ENCODE peak calls at places on chromosomes 5 and 9, in six cellular contexts. V is astrocyte, E is MM.1S, T is IMR-90, P is psoas muscle, M is GM23248. X is an unnamed sample. For H3K36me3, the result is how much of the 10 kb centered on the place peaks cover.

GRCh38 chr9:112015149-112015548 is 118.5 kb downstream of the UGCG start:
- DNase-seq in P (no peak), T (no peak), V (no peak), E (no peak), M (no peak), X (no peak)

GRCh38 chr9:96015876-96016686 is 140.6 kb downstream of the ERCC6L2 start:
- DNase-seq in P (no peak), T (peak), V (peak), M (peak), E (peak), X (no peak)

GRCh38 chr5:98489021-98489420 is 284.4 kb upstream of the RGMB start:
- DNase-seq in E (no peak), M (no peak), V (no peak), T (no peak), P (no peak), X (no peak)

GRCh38 chr9:132411091-132411508 is 1.1 kb downstream of the CFAP77 start:
- DNase-seq in M (peak), E (peak), V (no peak), T (peak), P (no peak), X (peak)

GRCh38 chr5:3661755-3662296 is 66.2 kb downstream of the IRX1 start:
- DNase-seq in T (no peak), E (peak), V (no peak), M (peak), P (no peak), X (no peak)

GRCh38 chr5:84088996-84089395 is 295.7 kb downstream of the EDIL3 start:
- DNase-seq in E (peak), P (no peak), M (peak), V (peak), T (peak), X (no peak)

GRCh38 chr9:94912700-94913249 is 186.3 kb downstream of the AOPEP start:
- DNase-seq in E (no peak), P (no peak), M (peak), T (peak), V (peak), X (peak)

GRCh38 chr9:23826120-23826629 is at the start of gene ELAVL2:
- DNase-seq in M (peak), V (peak), P (peak), E (no peak), T (peak), X (peak)

GRCh38 chr5:17438027-17438426 is 60.0 kb upstream of the TAF11L2 start:
- DNase-seq in T (no peak), V (no peak), E (no peak), P (no peak), M (no peak), X (no peak)

GRCh38 chr9:133679056-133679455 is 42.9 kb downstream of the DBH start:
- DNase-seq in P (no peak), V (no peak), T (no peak), M (no peak), E (no peak), X (no peak)

GRCh38 chr9:7298123-7298522 is 501.5 kb downstream of the DMAC1 start:
- DNase-seq in T (no peak), M (no peak), V (no peak), E (peak), P (no peak), X (no peak)

GRCh38 chr5:74380193-74380592 is 260.3 kb downstream of the ENC1 start:
- DNase-seq in V (no peak), E (no peak), P (no peak), M (no peak), T (no peak), X (no peak)

GRCh38 chr5:78109891-78110324 is 184.6 kb downstream of the AP3B1 start:
- DNase-seq in E (no peak), V (no peak), M (no peak), T (no peak), P (no peak), X (no peak)
- H3K36me3 ChIP-seq in E (under half), V (under half), M (under half), T (under half), P (under half), X (under half)

GRCh38 chr5:144638802-144639201 is 468.1 kb downstream of the KCTD16 start:
- DNase-seq in T (no peak), P (no peak), V (no peak), E (no peak), M (no peak), X (no peak)

GRCh38 chr5:144634138-144634537 is 463.5 kb downstream of the KCTD16 start:
- DNase-seq in V (no peak), M (no peak), P (no peak), T (no peak), E (no peak), X (no peak)
- H3K36me3 ChIP-seq in V (under half), M (under half), P (under half), T (under half), E (under half), X (under half)

GRCh38 chr5:157509587-157509986 is 49.6 kb downstream of the NIPAL4 start:
- DNase-seq in M (no peak), T (no peak), V (no peak), E (no peak), P (no peak), X (no peak)
- H3K36me3 ChIP-seq in M (under half), T (under half), V (half or more), E (under half), P (under half), X (under half)

GRCh38 chr5:96901841-96902240 is 25.5 kb downstream of the ERAP2 start:
- DNase-seq in E (no peak), V (no peak), P (no peak), T (no peak), M (no peak), X (no peak)
- H3K36me3 ChIP-seq in E (under half), V (under half), P (under half), T (under half), M (under half), X (under half)

GRCh38 chr9:122946486-122947003 is 5.7 kb downstream of the RABGAP1 start:
- DNase-seq in T (no peak), E (no peak), M (no peak), V (no peak), P (no peak), X (no peak)

GRCh38 chr9:122950263-122950662 is 9.4 kb downstream of the RABGAP1 start:
- DNase-seq in E (no peak), T (no peak), M (no peak), P (no peak), V (no peak), X (no peak)

GRCh38 chr9:122951056-122951455 is 10.2 kb downstream of the RABGAP1 start:
- DNase-seq in M (no peak), V (no peak), T (no peak), E (no peak), P (no peak), X (no peak)

GRCh38 chr9:122949696-122950095 is 8.9 kb downstream of the RABGAP1 start:
- DNase-seq in E (no peak), V (no peak), M (no peak), P (no peak), T (peak), X (no peak)

GRCh38 chr9:122948313-122948712 is 7.5 kb downstream of the RABGAP1 start:
- DNase-seq in V (no peak), E (no peak), P (no peak), T (no peak), M (no peak), X (peak)
- H3K36me3 ChIP-seq in V (under half), E (under half), P (under half), T (under half), M (under half), X (under half)

GRCh38 chr9:129007035-129007765 is 20.9 kb downstream of the SH3GLB2 start:
- DNase-seq in P (peak), M (no peak), V (no peak), T (no peak), E (no peak), X (no peak)

GRCh38 chr9:129008986-129009583 is 19.0 kb downstream of the SH3GLB2 start:
- DNase-seq in V (no peak), T (no peak), P (no peak), M (no peak), E (no peak), X (no peak)

GRCh38 chr9:129007766-129008468 is 20.2 kb downstream of the SH3GLB2 start:
- DNase-seq in E (peak), M (no peak), V (no peak), P (no peak), T (no peak), X (peak)

GRCh38 chr9:129009584-129010141 is 18.5 kb downstream of the SH3GLB2 start:
- DNase-seq in V (no peak), E (no peak), P (no peak), T (no peak), M (no peak), X (no peak)

DNA sequence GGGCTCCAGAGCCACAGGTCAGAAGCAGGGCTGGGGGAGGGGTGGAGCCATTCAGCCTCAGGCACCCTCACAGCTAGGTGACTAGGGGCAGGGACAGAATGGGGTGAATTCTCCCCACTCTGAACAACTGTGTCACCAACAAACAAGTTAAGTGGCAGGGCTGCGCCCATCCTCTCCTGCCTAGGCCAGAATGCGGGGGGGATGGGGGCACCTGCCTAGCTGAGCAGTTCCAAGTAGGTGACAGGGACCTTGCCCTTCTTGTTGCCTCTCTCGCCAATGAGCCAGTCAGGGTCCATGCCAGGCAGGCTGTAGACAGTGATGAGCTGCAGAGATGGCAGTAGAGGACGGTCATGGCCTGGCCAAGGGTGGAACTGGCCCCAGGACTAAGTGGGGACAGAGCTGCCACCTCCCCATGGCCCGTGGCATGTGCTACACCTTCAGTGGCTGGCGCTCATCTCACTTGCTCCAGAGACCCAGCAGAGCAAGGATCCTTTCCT is 19.6 kb downstream of the SH3GLB2 start:
- DNase-seq in V (no peak), T (no peak), E (no peak), M (no peak), P (no peak), X (no peak)
- H3K36me3 ChIP-seq in V (under half), T (under half), E (under half), M (under half), P (half or more), X (under half)

GRCh38 chr9:104872959-104873850 is 54.8 kb downstream of the ABCA1 start:
- DNase-seq in M (peak), T (peak), V (peak), E (no peak), P (peak), X (peak)

GRCh38 chr9:104868687-104869404 is 59.1 kb downstream of the ABCA1 start:
- DNase-seq in V (peak), P (peak), T (peak), E (no peak), M (peak), X (peak)

GRCh38 chr9:104871961-104872527 is 55.9 kb downstream of the ABCA1 start:
- DNase-seq in T (no peak), E (no peak), V (no peak), M (no peak), P (no peak), X (no peak)

GRCh38 chr9:104868303-104868686 is 59.7 kb downstream of the ABCA1 start:
- DNase-seq in V (no peak), E (no peak), P (no peak), M (no peak), T (no peak), X (no peak)

GRCh38 chr9:104869801-104870200 is 58.2 kb downstream of the ABCA1 start:
- DNase-seq in E (no peak), T (peak), M (peak), P (no peak), V (peak), X (no peak)
- H3K36me3 ChIP-seq in E (under half), T (under half), M (under half), P (under half), V (under half), X (under half)

DNA sequence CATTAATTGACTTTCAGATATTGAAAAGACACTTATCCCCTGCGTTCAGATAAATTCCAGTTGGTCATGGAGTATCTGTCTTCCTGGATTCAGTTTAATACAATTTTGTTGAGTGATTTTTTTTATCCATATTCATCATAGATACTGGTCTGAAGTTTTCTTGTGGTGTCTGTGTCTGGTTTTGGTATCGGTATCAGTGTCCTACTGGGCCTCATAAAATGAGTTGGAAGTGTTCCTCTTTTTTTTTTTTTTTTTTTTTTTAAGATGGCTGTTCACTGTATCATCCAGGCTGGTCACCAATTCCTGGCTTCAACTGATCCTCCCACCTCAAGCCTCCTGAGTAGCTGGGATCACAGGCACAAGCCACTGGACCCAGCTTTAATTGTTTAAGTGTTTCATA is 2.9 kb upstream of the CAMSAP1 start:
- DNase-seq in V (no peak), E (no peak), M (no peak), T (no peak), P (no peak), X (no peak)
- H3K36me3 ChIP-seq in V (under half), E (under half), M (under half), T (under half), P (under half), X (under half)

DNA sequence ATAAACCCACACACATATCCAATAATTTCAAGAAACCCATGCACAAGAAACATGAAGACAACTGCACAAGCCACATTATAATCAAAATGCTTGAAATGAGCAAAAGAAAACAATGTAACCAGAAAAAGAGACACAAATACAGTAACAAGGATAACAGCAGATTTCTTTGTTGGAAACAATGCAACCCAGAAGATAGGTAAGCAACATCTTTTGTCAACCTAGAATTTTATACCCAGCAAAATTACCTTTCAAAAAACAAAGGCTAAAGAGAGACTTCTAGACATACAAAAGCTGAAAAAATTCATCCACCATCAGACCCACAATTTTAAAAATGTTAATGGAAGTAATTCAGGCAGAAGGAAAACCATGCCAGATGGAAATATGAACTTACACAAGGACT is 5.0 kb upstream of the COL23A1 start:
- DNase-seq in E (no peak), T (no peak), M (peak), P (no peak), V (no peak), X (no peak)
- H3K36me3 ChIP-seq in E (under half), T (under half), M (under half), P (under half), V (under half), X (under half)

DNA sequence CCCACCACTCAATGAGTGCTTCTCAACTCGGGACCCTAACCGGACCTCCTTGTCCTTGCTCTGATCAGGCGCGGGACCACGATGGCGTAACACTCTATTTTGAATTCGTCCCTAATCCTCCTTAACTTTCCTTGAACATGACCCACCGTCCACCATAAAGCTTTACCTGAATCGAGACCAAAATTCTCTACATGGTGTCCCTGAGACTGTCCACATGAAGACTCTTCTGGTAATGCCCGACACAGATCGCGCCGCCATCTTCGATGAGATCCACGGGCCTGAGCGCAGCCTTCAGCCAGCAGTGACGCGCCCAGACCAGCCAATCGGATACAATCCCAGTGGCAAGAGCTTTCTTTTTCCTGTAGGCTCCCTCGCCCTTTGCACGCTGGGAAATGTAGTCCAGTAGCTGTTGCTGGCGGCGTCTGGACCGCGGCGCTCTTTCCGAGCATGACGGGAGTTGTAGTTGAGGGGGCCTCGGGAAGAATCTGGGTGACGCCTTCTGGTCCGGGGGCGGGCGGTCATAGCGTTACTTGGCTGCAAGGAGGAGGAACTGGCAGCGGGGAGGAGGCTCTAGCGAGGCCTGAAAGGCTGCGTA is at the start of the genes MRPL50 and ZNF189:
- DNase-seq in E (peak), M (peak), T (peak), V (peak), P (peak), X (peak)
- H3K36me3 ChIP-seq in E (under half), M (under half), T (under half), V (under half), P (under half), X (under half)